ENCODE peak calls at places on chromosomes 3 and 15, in ten cellular contexts. S is cardiac muscle cell, D is ovary, Y is HAP-1, U is aorta, W is iPS DF 6.9, I is HCT116, O is OCI-LY7, M is brain microvascular endothelial cell, V is HFF-Myc. E is an unnamed sample.

GRCh38 chr3:190321789-190322603 is at the start of gene CLDN1:
- DNase-seq in M (peak; percentile 71), I (peak; percentile 24), O (no peak), W (peak; percentile 63), V (no peak), U (peak; percentile 88), S (peak; percentile 94), Y (peak; percentile 64), D (peak; percentile 86), E (peak; percentile 83)

GRCh38 chr3:157257101-157257500 is 97.2 kb upstream of the CCNL1 start:
- DNase-seq in I (no peak), W (no peak), S (no peak), U (no peak), D (no peak), Y (no peak), V (no peak), M (no peak), O (no peak), E (no peak)

GRCh38 chr15:25863067-25863967 is at the start of gene ATP10A:
- DNase-seq in O (no peak), D (no peak), U (peak; percentile 68), Y (peak; percentile 39), M (peak; percentile 40), W (no peak), S (peak; percentile 50), I (no peak), V (no peak), E (no peak)

GRCh38 chr3:45642731-45643152 is 46.5 kb upstream of the SACM1L start:
- DNase-seq in V (no peak), D (no peak), M (peak; percentile 94), S (peak; percentile 50), W (no peak), O (no peak), U (peak; percentile 64), I (no peak), Y (no peak), E (no peak)

GRCh38 chr3:62571916-62572315 is 198.6 kb upstream of the FEZF2 start:
- DNase-seq in Y (no peak), M (no peak), S (no peak), O (no peak), D (no peak), V (no peak), U (no peak), I (no peak), W (no peak), E (no peak)

GRCh38 chr15:26178821-26179220 is 315.7 kb upstream of the ATP10A start:
- DNase-seq in W (no peak), U (no peak), O (no peak), V (no peak), I (no peak), S (no peak), Y (no peak), M (no peak), D (no peak), E (no peak)

GRCh38 chr3:197518794-197519451 is 36.8 kb downstream of the BDH1 start:
- DNase-seq in O (peak; percentile 29), Y (no peak), D (peak; percentile 16), U (peak; percentile 38), I (no peak), V (no peak), W (no peak), M (no peak), S (no peak), E (no peak)

GRCh38 chr3:81601707-81602305 is 159.6 kb downstream of the GBE1 start:
- DNase-seq in I (no peak), O (no peak), V (no peak), M (no peak), S (no peak), W (no peak), U (no peak), D (no peak), Y (no peak), E (no peak)

DNA sequence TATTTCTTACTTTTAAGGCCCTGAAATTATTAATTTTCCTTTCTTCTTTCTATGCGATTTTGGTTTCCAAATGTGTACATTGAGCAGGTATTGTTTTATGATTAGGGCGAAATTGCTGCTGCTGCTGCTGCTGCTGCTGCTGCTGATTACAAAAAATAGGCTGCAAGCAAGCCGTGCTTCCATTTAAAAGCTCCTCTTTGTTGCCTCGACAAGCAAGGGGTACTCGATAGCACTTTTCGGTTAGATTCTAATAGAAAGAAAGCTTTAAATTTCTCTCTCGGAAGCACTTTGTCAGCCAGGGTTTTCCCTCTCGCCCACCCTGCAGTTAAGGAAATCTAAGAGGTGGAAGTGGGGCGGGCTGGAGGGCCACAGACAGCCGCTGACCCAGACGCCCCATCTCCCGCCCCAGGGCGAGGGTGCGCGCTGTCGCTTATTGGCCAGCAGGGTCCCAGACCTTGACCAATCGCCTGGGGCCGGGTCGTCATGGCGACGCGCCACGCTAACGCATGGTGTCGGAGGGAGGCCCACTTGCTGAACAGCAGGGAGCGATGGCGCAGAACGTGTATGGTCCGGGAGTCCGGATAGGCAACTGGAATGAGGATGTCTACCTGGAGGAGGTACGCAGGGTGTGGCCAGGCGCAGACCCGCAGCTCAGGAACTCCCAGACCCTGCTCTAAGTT is at the start of gene CFAP161:
- DNase-seq in W (peak; percentile 88), U (peak; percentile 81), Y (no peak), D (peak; percentile 86), M (peak; percentile 38), I (peak; percentile 42), V (no peak), O (no peak), S (peak; percentile 95), E (no peak)
- H3K4me3 ChIP-seq in W (peak within 1 kb of the TSS; percentile 40), U (no peak within 1 kb of the TSS), Y (no peak within 1 kb of the TSS), D (peak within 1 kb of the TSS; percentile 35), M (peak within 1 kb of the TSS; percentile 40), I (peak within 1 kb of the TSS; percentile 31), V (peak within 1 kb of the TSS; percentile 31), O (no peak within 1 kb of the TSS), S (peak within 1 kb of the TSS; percentile 22), E (no peak within 1 kb of the TSS)

GRCh38 chr3:136959599-136959998 is 1.8 kb downstream of the IL20RB start:
- DNase-seq in D (no peak), W (no peak), M (no peak), S (no peak), Y (no peak), U (no peak), O (no peak), V (no peak), I (no peak), E (no peak)

GRCh38 chr3:136957751-136958288 is at the start of gene IL20RB:
- DNase-seq in S (no peak), D (no peak), W (peak; percentile 9), Y (no peak), I (peak; percentile 62), U (no peak), O (no peak), V (no peak), M (no peak), E (peak; percentile 24)

GRCh38 chr3:136958931-136959330 is 1.1 kb downstream of the IL20RB start:
- DNase-seq in O (no peak), W (no peak), U (no peak), I (no peak), D (no peak), Y (no peak), S (no peak), M (no peak), V (no peak), E (no peak)

GRCh38 chr3:136960838-136961836 is 3.4 kb downstream of the IL20RB start:
- DNase-seq in U (no peak), W (no peak), M (no peak), D (no peak), S (no peak), Y (no peak), I (peak; percentile 44), O (no peak), V (no peak), E (no peak)

DNA sequence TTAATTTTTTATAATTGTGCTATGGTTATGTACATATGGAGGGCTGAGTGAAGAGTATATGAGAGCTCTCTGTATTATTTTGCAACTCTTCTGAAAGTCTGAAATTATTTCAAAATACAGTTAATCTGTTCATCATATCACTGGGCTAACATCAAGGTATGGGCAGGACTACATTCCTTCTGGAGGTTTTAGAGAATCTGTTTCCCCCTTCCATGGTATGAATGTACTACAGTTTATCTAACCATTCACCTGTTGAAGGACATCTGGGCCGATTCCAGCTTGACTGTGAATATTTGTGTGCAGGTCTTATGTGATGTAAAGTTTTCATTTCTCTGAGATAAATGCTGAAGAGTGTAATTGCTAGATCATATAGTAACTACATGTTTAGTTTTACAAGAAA is 5.2 kb downstream of the IL20RB start:
- DNase-seq in O (no peak), D (no peak), W (no peak), S (no peak), Y (no peak), U (no peak), V (no peak), I (no peak), M (no peak), E (no peak)
- H3K4me3 ChIP-seq in O (no peak overlapping the region), D (no peak overlapping the region), W (no peak overlapping the region), S (no peak overlapping the region), Y (no peak overlapping the region), U (no peak overlapping the region), V (no peak overlapping the region), I (no peak overlapping the region), M (no peak overlapping the region), E (no peak overlapping the region)

GRCh38 chr3:123446210-123446609 is 2.7 kb downstream of the ADCY5 start:
- DNase-seq in V (no peak), S (no peak), M (no peak), Y (no peak), O (no peak), U (no peak), W (no peak), D (no peak), I (no peak), E (no peak)

GRCh38 chr3:123447749-123448502 is 964 bp downstream of the ADCY5 start:
- DNase-seq in S (peak; percentile 71), D (peak; percentile 56), U (peak; percentile 50), O (no peak), M (no peak), V (no peak), Y (peak; percentile 6), W (no peak), I (no peak), E (no peak)

GRCh38 chr3:123448503-123449091 is at the start of gene ADCY5:
- DNase-seq in V (no peak), I (no peak), S (peak; percentile 48), D (peak; percentile 57), Y (no peak), M (no peak), W (no peak), O (no peak), U (peak; percentile 58), E (no peak)

GRCh38 chr3:123446610-123447109 is 2.2 kb downstream of the ADCY5 start:
- DNase-seq in V (no peak), D (no peak), U (no peak), Y (no peak), O (no peak), M (no peak), W (no peak), I (no peak), S (no peak), E (no peak)

GRCh38 chr3:123447416-123447748 is 1.5 kb downstream of the ADCY5 start:
- DNase-seq in W (no peak), S (no peak), I (no peak), V (no peak), D (no peak), U (peak; percentile 52), O (no peak), M (no peak), Y (no peak), E (no peak)
- H3K4me3 ChIP-seq in W (no peak overlapping the region), S (peak overlapping the region; percentile 37), I (no peak overlapping the region), V (no peak overlapping the region), D (peak overlapping the region; percentile 26), U (peak overlapping the region; percentile 87), O (no peak overlapping the region), M (no peak overlapping the region), Y (no peak overlapping the region), E (no peak overlapping the region)

GRCh38 chr3:195183071-195183776 is 87.7 kb downstream of the XXYLT1 start:
- DNase-seq in M (no peak), O (no peak), Y (no peak), I (no peak), V (no peak), S (no peak), D (no peak), U (no peak), W (no peak), E (no peak)

GRCh38 chr3:195180490-195181106 is 90.4 kb downstream of the XXYLT1 start:
- DNase-seq in U (no peak), I (no peak), Y (no peak), M (no peak), D (no peak), S (no peak), V (no peak), O (no peak), W (no peak), E (no peak)

GRCh38 chr3:195181781-195182469 is 89.0 kb downstream of the XXYLT1 start:
- DNase-seq in S (no peak), W (no peak), V (no peak), I (no peak), O (no peak), M (no peak), D (no peak), Y (no peak), U (no peak), E (no peak)

GRCh38 chr3:195181107-195181498 is 89.9 kb downstream of the XXYLT1 start:
- DNase-seq in D (no peak), V (no peak), Y (no peak), W (no peak), S (no peak), M (no peak), U (no peak), I (no peak), O (no peak), E (no peak)

GRCh38 chr3:195182470-195182795 is 88.5 kb downstream of the XXYLT1 start:
- DNase-seq in D (no peak), W (no peak), I (no peak), V (no peak), U (no peak), Y (no peak), O (no peak), M (peak; percentile 62), S (no peak), E (no peak)
- H3K4me3 ChIP-seq in D (no peak overlapping the region), W (no peak overlapping the region), I (no peak overlapping the region), V (no peak overlapping the region), U (no peak overlapping the region), Y (no peak overlapping the region), O (no peak overlapping the region), M (no peak overlapping the region), S (no peak overlapping the region), E (no peak overlapping the region)

E was measured in Caco-2.